ENCODE peak calls at places on chromosome 21, in nine cellular contexts. X is lower lobe of right lung, D is colonic mucosa, U is vagina, M is fibroblast of lung, B is AG04450, Y is epithelial cell of esophagus, R is ascending aorta, I is thoracic aorta. Q is an unnamed sample.

GRCh38 chr21:26351661-26352060 is 181.1 kb upstream of the APP start:
- DNase-seq in R (no peak), U (no peak), M (no peak), I (no peak), B (no peak), Y (peak), X (no peak), D (no peak), Q (no peak)

GRCh38 chr21:32103361-32103760 is 175.5 kb downstream of the MIS18A start:
- DNase-seq in X (no peak), B (no peak), M (no peak), I (no peak), D (no peak), R (no peak), U (no peak), Y (no peak), Q (no peak)

GRCh38 chr21:41815652-41816582 is 49.1 kb upstream of the RIPK4 start:
- DNase-seq in M (no peak), Y (no peak), B (no peak), D (no peak), I (no peak), X (no peak), R (no peak), U (no peak), Q (no peak)

GRCh38 chr21:45517249-45518065 is 24.8 kb downstream of the SLC19A1 start:
- DNase-seq in B (no peak), D (no peak), R (peak), X (peak), Y (peak), U (no peak), I (no peak), M (no peak), Q (peak)

GRCh38 chr21:41768371-41769042 is 1.7 kb upstream of the RIPK4 start:
- DNase-seq in D (peak), B (peak), I (no peak), M (peak), X (peak), R (peak), U (no peak), Y (peak), Q (peak)

GRCh38 chr21:20443558-20444155 is 554.6 kb upstream of the NCAM2 start:
- DNase-seq in X (no peak), Y (no peak), D (no peak), I (no peak), M (no peak), R (no peak), U (no peak), B (no peak), Q (peak)

GRCh38 chr21:31450971-31451370 is 106.9 kb upstream of the TIAM1 start:
- DNase-seq in M (no peak), Y (no peak), U (no peak), D (no peak), I (no peak), B (no peak), R (no peak), X (no peak), Q (no peak)

GRCh38 chr21:42330380-42331336 is 15.4 kb upstream of the TFF3 start:
- DNase-seq in Y (no peak), U (no peak), M (no peak), D (peak), I (no peak), R (no peak), B (no peak), X (no peak), Q (peak)

GRCh38 chr21:40668535-40669275 is 178.3 kb downstream of the DSCAM start:
- DNase-seq in U (no peak), I (no peak), Y (no peak), B (no peak), D (no peak), M (peak), X (no peak), R (no peak), Q (no peak)

GRCh38 chr21:32233722-32234301 is 45.0 kb downstream of the MIS18A start:
- DNase-seq in R (no peak), B (no peak), M (no peak), Y (no peak), U (no peak), D (no peak), X (no peak), I (no peak), Q (no peak)

GRCh38 chr21:46182548-46183336 is 1.5 kb downstream of the SPATC1L start:
- DNase-seq in D (peak), U (no peak), X (no peak), R (peak), I (no peak), B (no peak), Y (no peak), M (no peak), Q (no peak)

GRCh38 chr21:45920824-45921600 is 60.6 kb upstream of the COL6A1 start:
- DNase-seq in B (peak), X (no peak), U (no peak), M (no peak), Y (no peak), D (no peak), I (no peak), R (no peak), Q (no peak)

GRCh38 chr21:14070049-14070893 is 140.5 kb downstream of the LIPI start:
- DNase-seq in U (no peak), B (no peak), R (no peak), I (no peak), Y (no peak), X (no peak), D (no peak), M (no peak), Q (no peak)

GRCh38 chr21:31803039-31804007 is 69.5 kb upstream of the HUNK start:
- DNase-seq in M (no peak), U (no peak), R (no peak), I (no peak), X (peak), Y (no peak), D (no peak), B (no peak), Q (no peak)

GRCh38 chr21:35359076-35359475 is 310.0 kb upstream of the RUNX1 start:
- DNase-seq in I (no peak), B (no peak), Y (no peak), U (no peak), R (no peak), M (no peak), D (no peak), X (no peak), Q (no peak)

GRCh38 chr21:28509031-28509430 is 483.6 kb downstream of the LTN1 start:
- DNase-seq in I (no peak), U (no peak), B (no peak), R (no peak), D (no peak), M (no peak), X (no peak), Y (no peak), Q (no peak)

GRCh38 chr21:29078884-29079765 is 5.7 kb upstream of the CCT8 start:
- DNase-seq in R (no peak), I (no peak), M (no peak), U (no peak), Y (no peak), D (peak), X (peak), B (no peak), Q (no peak)

GRCh38 chr21:45573452-45574035 is 31.3 kb upstream of the SLC19A1 start:
- DNase-seq in D (no peak), U (no peak), B (no peak), Y (no peak), I (no peak), R (no peak), M (no peak), X (peak), Q (peak)

GRCh38 chr21:42840411-42841155 is 38.8 kb downstream of the WDR4 start:
- DNase-seq in U (no peak), X (peak), M (no peak), I (no peak), B (no peak), D (no peak), R (peak), Y (no peak), Q (peak)

GRCh38 chr21:17406202-17406601 is 106.6 kb upstream of the CXADR start:
- DNase-seq in B (no peak), Y (peak), X (no peak), M (peak), U (no peak), D (no peak), I (no peak), R (no peak), Q (no peak)

GRCh38 chr21:33943293-33943692 is 27.7 kb upstream of the ATP5PO start:
- DNase-seq in B (no peak), M (no peak), X (no peak), I (no peak), D (no peak), Y (peak), R (no peak), U (peak), Q (no peak)

GRCh38 chr21:17688912-17689874 is 76.5 kb upstream of the BTG3 start:
- DNase-seq in D (peak), Y (peak), M (peak), I (no peak), U (no peak), R (no peak), X (peak), B (no peak), Q (peak)

GRCh38 chr21:45021428-45022347 is 52.7 kb upstream of the ADARB1 start:
- DNase-seq in M (no peak), Y (no peak), B (no peak), D (no peak), R (peak), I (no peak), X (peak), U (no peak), Q (peak)

GRCh38 chr21:46459356-46460112 is 843 bp downstream of the DIP2A start:
- DNase-seq in R (peak), X (peak), B (no peak), I (no peak), M (peak), D (peak), U (no peak), Y (peak), Q (no peak)

GRCh38 chr21:34205811-34206635 is 132.6 kb downstream of the MRPS6 start:
- DNase-seq in U (no peak), M (no peak), D (no peak), I (no peak), R (no peak), Y (no peak), X (no peak), B (no peak), Q (no peak)

GRCh38 chr21:33839167-33839716 is 76.4 kb downstream of the ATP5PO start:
- DNase-seq in X (no peak), I (no peak), R (peak), D (no peak), M (no peak), Y (no peak), U (no peak), B (no peak), Q (no peak)

GRCh38 chr21:23939369-23940065 is 1667.8 kb downstream of the MRPL39 start:
- DNase-seq in R (no peak), I (no peak), D (no peak), X (no peak), U (no peak), B (no peak), Y (no peak), M (no peak), Q (no peak)

GRCh38 chr21:42567861-42568260 is 54.2 kb downstream of the SLC37A1 start:
- DNase-seq in X (peak), B (no peak), U (no peak), R (no peak), I (no peak), M (no peak), D (no peak), Y (no peak), Q (no peak)

GRCh38 chr21:29365636-29366305 is 67.0 kb downstream of the BACH1 start:
- DNase-seq in D (no peak), R (no peak), I (no peak), U (no peak), X (no peak), M (no peak), Y (no peak), B (no peak), Q (no peak)

GRCh38 chr21:30340714-30341573 is 3.5 kb upstream of the KRTAP27-1 start:
- DNase-seq in M (peak), D (peak), B (no peak), R (no peak), U (no peak), X (peak), Y (peak), I (no peak), Q (peak)

GRCh38 chr21:28294046-28294445 is 698.6 kb downstream of the LTN1 start:
- DNase-seq in I (no peak), D (no peak), Y (peak), U (no peak), B (no peak), R (no peak), X (no peak), M (peak), Q (no peak)

GRCh38 chr21:33703750-33704606 is 61.7 kb downstream of the ITSN1 start:
- DNase-seq in X (no peak), M (no peak), Y (peak), D (no peak), I (no peak), R (no peak), B (no peak), U (no peak), Q (peak)

GRCh38 chr21:42381347-42381984 is 14.4 kb downstream of the TMPRSS3 start:
- DNase-seq in M (peak), X (peak), U (no peak), Y (peak), D (peak), R (no peak), I (no peak), B (no peak), Q (peak)

GRCh38 chr21:29342394-29342957 is 43.8 kb downstream of the BACH1 start:
- DNase-seq in I (peak), X (peak), U (no peak), Y (peak), M (peak), B (peak), R (peak), D (no peak), Q (no peak)

GRCh38 chr21:45511661-45512431 is 30.4 kb downstream of the SLC19A1 start:
- DNase-seq in X (peak), B (no peak), D (no peak), I (no peak), Y (no peak), R (no peak), M (no peak), U (no peak), Q (peak)

GRCh38 chr21:42524341-42525227 is 10.9 kb downstream of the SLC37A1 start:
- DNase-seq in R (peak), X (peak), I (peak), D (peak), M (peak), B (no peak), Y (no peak), U (no peak), Q (no peak)

GRCh38 chr21:14119038-14119437 is 91.7 kb downstream of the LIPI start:
- DNase-seq in D (no peak), R (no peak), B (no peak), M (no peak), I (no peak), U (no peak), X (no peak), Y (no peak), Q (no peak)

GRCh38 chr21:28018741-28019669 is 973.7 kb downstream of the LTN1 start:
- DNase-seq in B (no peak), U (no peak), M (no peak), I (no peak), X (no peak), Y (no peak), D (no peak), R (no peak), Q (peak)

GRCh38 chr21:39341249-39341923 is 7.5 kb downstream of the HMGN1 start:
- DNase-seq in D (no peak), Y (no peak), X (no peak), M (no peak), R (no peak), B (no peak), U (no peak), I (no peak), Q (no peak)

GRCh38 chr21:39332175-39332574 is 16.7 kb downstream of the HMGN1 start:
- DNase-seq in R (no peak), D (no peak), U (no peak), M (no peak), I (no peak), X (no peak), Y (no peak), B (no peak), Q (no peak)

GRCh38 chr21:39340687-39341086 is 8.2 kb downstream of the HMGN1 start:
- DNase-seq in B (no peak), D (no peak), M (no peak), R (no peak), Y (no peak), I (no peak), X (no peak), U (no peak), Q (no peak)

GRCh38 chr21:39334611-39335010 is 14.3 kb downstream of the HMGN1 start:
- DNase-seq in U (no peak), Y (no peak), R (no peak), M (no peak), D (no peak), X (no peak), I (no peak), B (no peak), Q (no peak)

DNA sequence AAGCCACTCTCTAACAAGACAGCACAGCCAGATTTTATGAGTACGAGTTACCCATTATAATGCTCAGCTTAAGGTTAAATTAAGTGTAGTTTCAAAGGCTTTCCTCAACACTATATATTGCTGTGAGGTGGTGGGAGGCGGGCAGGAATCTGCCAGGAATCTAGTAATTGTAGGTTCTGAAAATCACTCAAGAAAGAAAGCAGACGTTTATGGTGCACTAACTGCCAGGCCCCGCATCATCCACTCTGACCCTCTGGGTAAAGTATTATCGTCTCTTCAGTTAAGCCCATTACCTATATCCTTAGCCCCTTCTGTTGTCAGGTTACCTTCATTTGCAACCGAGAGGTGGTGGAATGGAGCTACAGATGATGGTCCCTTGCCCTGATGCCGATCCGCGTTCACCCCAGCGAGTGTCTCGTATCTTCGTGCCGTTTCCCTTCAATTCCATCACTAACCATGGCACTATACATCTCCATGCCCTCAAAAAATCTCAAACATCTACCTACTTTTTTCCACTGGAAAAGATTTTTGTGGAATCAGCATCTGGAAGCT is 12.4 kb downstream of the HMGN1 start:
- DNase-seq in Y (no peak), I (no peak), U (no peak), D (no peak), R (no peak), M (no peak), B (no peak), X (no peak), Q (no peak)
- TF ChIP-seq CTCF in Y (no peak), I (no peak), U (no peak), D (no peak), R (no peak), M (no peak), B (no peak), X (no peak), Q (no peak)

DNA sequence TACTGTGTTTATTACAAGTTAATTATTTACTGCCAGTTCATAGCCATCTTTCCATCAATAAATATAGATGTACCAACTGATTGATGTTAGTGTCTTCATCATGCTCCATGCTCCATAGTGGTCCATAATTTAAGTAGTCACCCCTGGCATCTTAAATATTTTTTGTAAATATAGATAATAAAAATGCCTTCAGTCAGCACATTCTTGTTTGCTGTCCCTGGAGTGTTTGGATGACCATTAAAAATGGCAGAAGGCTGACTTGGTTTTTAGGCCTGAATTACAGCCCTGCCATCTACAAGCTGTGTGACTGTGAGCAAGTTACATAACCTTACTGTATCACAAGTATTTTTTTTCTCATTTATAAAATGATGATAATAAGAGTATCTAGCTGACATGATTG is 427.1 kb downstream of the USP25 start:
- DNase-seq in M (no peak), U (no peak), R (no peak), I (no peak), X (no peak), D (no peak), Y (no peak), B (no peak), Q (no peak)
- H3K4me3 ChIP-seq in M (no peak), U (no peak), R (no peak), I (no peak), X (no peak), D (no peak), Y (no peak), B (no peak), Q (no peak)

DNA sequence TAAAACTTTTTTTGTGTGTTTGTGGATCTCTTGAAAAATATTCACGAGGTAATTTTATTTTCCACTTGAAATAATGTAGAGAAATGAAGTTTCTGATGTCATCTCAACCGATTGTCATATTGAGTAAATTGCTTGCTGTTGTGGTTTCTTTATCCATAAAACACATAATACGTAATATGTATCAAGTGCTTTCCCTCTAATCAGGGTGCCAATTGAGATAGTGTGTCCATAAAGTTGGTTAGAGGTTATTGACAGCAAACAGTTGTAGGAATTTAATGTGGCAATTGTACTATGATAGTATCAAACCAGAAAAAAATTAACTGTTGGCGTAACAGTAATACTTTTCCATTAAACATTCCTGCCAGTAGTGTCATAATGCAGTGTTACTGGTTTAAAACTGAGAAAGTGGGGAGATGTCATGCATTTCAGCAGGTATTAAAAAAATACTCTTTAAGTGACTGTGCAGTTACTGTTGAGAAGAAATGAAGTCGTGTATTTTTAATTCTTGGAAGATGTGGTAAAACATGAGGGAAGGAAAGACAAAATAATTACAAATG is 38.3 kb downstream of the USP25 start:
- DNase-seq in B (no peak), M (peak), R (no peak), D (no peak), X (no peak), U (no peak), Y (peak), I (no peak), Q (no peak)
- TF ChIP-seq CTCF in B (no peak), M (no peak), R (no peak), D (no peak), X (no peak), U (no peak), Y (no peak), I (no peak), Q (no peak)

DNA sequence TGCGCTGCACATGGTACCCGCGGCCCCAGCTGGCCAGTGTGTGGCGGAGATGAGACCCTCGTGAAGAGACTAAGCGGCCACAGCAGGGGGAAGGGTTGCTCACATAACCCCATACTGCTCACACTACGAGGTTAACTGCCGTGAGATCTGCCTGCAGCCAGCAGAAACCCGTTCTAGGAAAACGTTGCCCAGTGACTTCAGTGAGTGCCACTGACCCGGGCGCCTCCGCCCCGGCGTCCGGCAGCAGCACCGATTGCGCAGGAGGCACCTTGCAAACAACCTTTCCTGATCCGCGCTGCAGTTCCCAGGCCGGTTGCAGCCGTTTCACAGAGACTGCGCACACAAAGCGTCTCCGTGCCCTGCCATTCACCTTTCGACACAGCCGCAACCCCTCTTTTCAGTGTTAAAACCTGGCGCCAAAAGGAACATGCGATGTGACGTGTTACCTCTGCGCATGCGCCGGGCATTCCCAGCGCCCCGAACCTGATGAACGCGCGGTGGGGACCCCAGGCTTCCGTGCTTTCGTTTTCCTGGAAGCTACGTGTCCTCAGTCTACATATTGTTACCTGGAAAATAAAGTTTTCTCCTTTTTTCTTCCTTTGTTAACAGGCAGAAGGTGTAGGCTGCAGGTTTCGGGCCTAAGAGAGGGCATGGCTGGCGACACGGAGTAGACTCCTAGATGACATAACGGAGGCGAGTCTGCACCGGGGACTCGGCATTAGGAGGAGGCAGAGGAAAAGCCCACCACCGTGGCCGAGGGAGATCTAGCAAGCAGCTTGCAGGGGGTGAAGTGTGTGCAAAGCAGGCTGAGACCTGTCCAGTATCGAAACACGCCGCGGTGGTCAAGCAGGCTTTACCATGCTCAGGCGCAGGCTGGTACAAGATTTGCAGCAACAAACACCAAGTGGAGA is 8.9 kb downstream of the VPS26C start:
- DNase-seq in R (no peak), Y (peak), B (no peak), M (peak), D (peak), U (no peak), X (peak), I (no peak), Q (peak)
- H3K4me3 ChIP-seq in R (peak), Y (peak), B (peak), M (peak), D (peak), U (peak), X (peak), I (peak), Q (peak)